ENCODE peak calls at places on chromosomes 11 and 22, in nine cellular contexts. L is heart right ventricle, Z is mucosa of descending colon, V is PC-3, K is HepG2, H is A549, D is RWPE2, B is IMR-90, R is psoas muscle. W is an unnamed sample.

GRCh38 chr22:17264321-17265052 is 45.3 kb upstream of the ADA2 start:
- ATAC-seq in L (peak; percentile 83), Z (no peak), V (no peak), K (no peak), H (no peak), D (peak; percentile 27), B (peak; percentile 29), R (peak; percentile 78), W (peak; percentile 62)

GRCh38 chr22:36465232-36466021 is 16.0 kb downstream of the TXN2 start:
- ATAC-seq in L (peak; percentile 56), Z (peak; percentile 84), V (peak; percentile 75), K (no peak), H (peak; percentile 77), D (peak; percentile 69), B (peak; percentile 32), R (peak; percentile 74), W (peak; percentile 77)

GRCh38 chr11:105230586-105230985 is 91.0 kb upstream of the CARD18 start:
- ATAC-seq in L (no peak), Z (peak; percentile 98), V (no peak), K (no peak), H (no peak), D (peak; percentile 44), B (no peak), R (no peak), W (no peak)

GRCh38 chr11:70456921-70457532 is 58.7 kb downstream of the CTTN start:
- ATAC-seq in L (no peak), Z (no peak), V (peak; percentile 22), K (peak; percentile 35), H (peak; percentile 30), D (no peak), B (no peak), R (no peak), W (no peak)

GRCh38 chr11:60855726-60856633 is at the start of gene PTGDR2:
- ATAC-seq in L (no peak), Z (peak; percentile 29), V (no peak), K (peak; percentile 83), H (no peak), D (no peak), B (peak; percentile 38), R (no peak), W (no peak)

GRCh38 chr11:71129624-71130023 is 122.8 kb downstream of the SHANK2 start:
- ATAC-seq in L (no peak), Z (no peak), V (no peak), K (no peak), H (no peak), D (peak; percentile 98), B (peak; percentile 49), R (no peak), W (no peak)

GRCh38 chr11:129593098-129593497 is 217.4 kb downstream of the BARX2 start:
- ATAC-seq in L (no peak), Z (peak; percentile 81), V (no peak), K (no peak), H (no peak), D (no peak), B (no peak), R (no peak), W (no peak)

GRCh38 chr11:17734418-17734911 is at the start of gene KCNC1:
- ATAC-seq in L (peak; percentile 19), Z (peak; percentile 48), V (peak; percentile 35), K (peak; percentile 24), H (peak; percentile 59), D (peak; percentile 5), B (peak; percentile 77), R (peak; percentile 19), W (peak; percentile 48)

GRCh38 chr11:45388472-45388871 is 102.3 kb upstream of the SYT13 start:
- ATAC-seq in L (no peak), Z (no peak), V (no peak), K (no peak), H (no peak), D (no peak), B (no peak), R (no peak), W (no peak)

GRCh38 chr22:27952779-27953178 is 33.7 kb upstream of the PITPNB start:
- ATAC-seq in L (no peak), Z (no peak), V (no peak), K (no peak), H (no peak), D (no peak), B (no peak), R (no peak), W (no peak)

GRCh38 chr22:46941958-46942815 is 179.7 kb downstream of the TBC1D22A start:
- ATAC-seq in L (peak; percentile 75), Z (no peak), V (no peak), K (no peak), H (no peak), D (no peak), B (no peak), R (no peak), W (peak; percentile 41)

GRCh38 chr11:67429722-67430121 is 1.4 kb downstream of the RPS6KB2 start:
- ATAC-seq in L (no peak), Z (no peak), V (no peak), K (no peak), H (no peak), D (no peak), B (no peak), R (no peak), W (no peak)

GRCh38 chr22:44671742-44672141 is 30.3 kb upstream of the PRR5 start:
- ATAC-seq in L (no peak), Z (peak; percentile 26), V (no peak), K (peak; percentile 46), H (peak; percentile 36), D (peak; percentile 56), B (no peak), R (no peak), W (no peak)

GRCh38 chr11:110079726-110080125 is 13.5 kb upstream of the ZC3H12C start:
- ATAC-seq in L (no peak), Z (no peak), V (no peak), K (no peak), H (no peak), D (no peak), B (no peak), R (no peak), W (no peak)

GRCh38 chr11:68495330-68495729 is 34.8 kb downstream of the PPP6R3 start:
- ATAC-seq in L (no peak), Z (no peak), V (no peak), K (no peak), H (no peak), D (no peak), B (no peak), R (no peak), W (no peak)

GRCh38 chr11:72630104-72630852 is 43.9 kb downstream of the PDE2A start:
- ATAC-seq in L (no peak), Z (no peak), V (no peak), K (no peak), H (peak; percentile 27), D (no peak), B (no peak), R (no peak), W (no peak)

GRCh38 chr22:42895541-42895981 is 38.5 kb upstream of the ARFGAP3 start:
- ATAC-seq in L (no peak), Z (no peak), V (no peak), K (no peak), H (no peak), D (no peak), B (no peak), R (no peak), W (no peak)

GRCh38 chr11:120907971-120908370 is 115.9 kb upstream of the TBCEL start:
- ATAC-seq in L (no peak), Z (no peak), V (no peak), K (no peak), H (no peak), D (no peak), B (no peak), R (no peak), W (no peak)

DNA sequence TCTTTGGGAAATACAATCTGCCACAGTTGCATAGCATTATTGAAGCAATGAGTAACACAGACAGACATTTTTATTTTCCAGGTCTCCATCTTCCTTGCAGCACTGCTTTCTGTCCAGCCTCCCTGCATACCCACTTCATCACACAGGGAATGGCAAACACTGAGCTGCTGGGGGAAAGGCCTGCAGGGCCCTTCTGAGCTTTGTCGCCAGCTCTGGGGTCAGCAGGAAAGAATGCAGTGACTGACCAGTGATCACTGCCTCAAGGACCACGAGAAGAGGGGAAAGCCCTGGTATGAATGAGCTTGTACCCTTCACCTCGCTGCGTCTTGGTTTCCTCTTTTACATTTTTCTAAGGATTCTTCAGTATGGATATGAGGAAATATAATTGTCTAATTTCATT is 21.3 kb upstream of the MICAL2 start:
- ATAC-seq in L (no peak), Z (no peak), V (no peak), K (no peak), H (no peak), D (no peak), B (no peak), R (no peak), W (no peak)
- H3K4me1 ChIP-seq in L (peaks cover 73% of the 10 kb centered on the region), Z (peaks cover 78% of the 10 kb centered on the region), V (peaks cover 72% of the 10 kb centered on the region), K (peaks cover 70% of the 10 kb centered on the region), H (peaks cover 71% of the 10 kb centered on the region), D (peaks cover 64% of the 10 kb centered on the region), B (peaks cover 36% of the 10 kb centered on the region), R (peaks cover 24% of the 10 kb centered on the region), W (peaks cover 5% of the 10 kb centered on the region)

GRCh38 chr22:50473088-50473487 is 1.7 kb downstream of the SBF1 start:
- ATAC-seq in L (no peak), Z (no peak), V (no peak), K (peak; percentile 63), H (peak; percentile 74), D (no peak), B (no peak), R (no peak), W (no peak)
- H3K4me3 ChIP-seq in L (no peak overlapping the region), Z (no peak overlapping the region), V (peak overlapping the region; percentile 84), K (peak overlapping the region; percentile 2), H (no peak overlapping the region), D (no peak overlapping the region), B (no peak overlapping the region), R (peak overlapping the region; percentile 88), W (peak overlapping the region; percentile 96)

GRCh38 chr22:29799217-29799680 is 32.1 kb downstream of the UQCR10 start:
- ATAC-seq in L (peak; percentile 96), Z (peak; percentile 87), V (peak; percentile 97), K (peak; percentile 96), H (peak; percentile 97), D (peak; percentile 99), B (peak; percentile 98), R (peak; percentile 95), W (peak; percentile 96)

GRCh38 chr22:29801153-29801552 is 34.0 kb downstream of the UQCR10 start:
- ATAC-seq in L (no peak), Z (no peak), V (no peak), K (no peak), H (no peak), D (no peak), B (no peak), R (no peak), W (no peak)

GRCh38 chr22:29798318-29798717 is 31.1 kb downstream of the UQCR10 start:
- ATAC-seq in L (no peak), Z (no peak), V (no peak), K (no peak), H (no peak), D (no peak), B (no peak), R (peak; percentile 26), W (no peak)

GRCh38 chr22:29797351-29797750 is 30.2 kb downstream of the UQCR10 start:
- ATAC-seq in L (no peak), Z (peak; percentile 37), V (no peak), K (no peak), H (no peak), D (no peak), B (no peak), R (no peak), W (no peak)

GRCh38 chr22:29798801-29799200 is 31.6 kb downstream of the UQCR10 start:
- ATAC-seq in L (peak; percentile 41), Z (no peak), V (peak; percentile 54), K (peak; percentile 14), H (peak; percentile 10), D (no peak), B (no peak), R (peak; percentile 39), W (no peak)
- H3K4me1 ChIP-seq in L (peaks cover 32% of the 10 kb centered on the region), Z (peaks cover 6% of the 10 kb centered on the region), V (peaks cover 23% of the 10 kb centered on the region), K (peaks cover 40% of the 10 kb centered on the region), H (peaks cover 22% of the 10 kb centered on the region), D (peaks cover 14% of the 10 kb centered on the region), B (peaks cover 12% of the 10 kb centered on the region), R (peaks cover 55% of the 10 kb centered on the region), W (peaks cover 24% of the 10 kb centered on the region)

GRCh38 chr22:20999350-21000214 is 2.3 kb downstream of the THAP7 start:
- ATAC-seq in L (no peak), Z (no peak), V (no peak), K (no peak), H (no peak), D (no peak), B (no peak), R (no peak), W (no peak)
- H3K4me3 ChIP-seq in L (no peak overlapping the region), Z (no peak overlapping the region), V (peak overlapping the region; percentile 92), K (no peak overlapping the region), H (no peak overlapping the region), D (no peak overlapping the region), B (no peak overlapping the region), R (peak overlapping the region; percentile 73), W (peak overlapping the region; percentile 75)